ENCODE peak calls at places on chromosomes 5 and 9, in six cellular contexts. P, M, U, C, X and G are unnamed samples. For H3K36me3, the result is how much of the 10 kb centered on the place peaks cover.

GRCh38 chr5:145521523-145521922 is 313.6 kb downstream of the PRELID2 start:
- DNase-seq in C (no peak), P (no peak), M (no peak), U (no peak), X (no peak), G (no peak)

GRCh38 chr9:6498982-6499381 is 86.0 kb downstream of the UHRF2 start:
- DNase-seq in M (no peak), X (no peak), C (no peak), U (no peak), P (peak), G (no peak)

GRCh38 chr9:108444400-108445358 is 411.1 kb downstream of the ACTL7B start:
- DNase-seq in U (peak), M (peak), P (peak), C (no peak), X (no peak), G (peak)

GRCh38 chr5:117833666-117834065 is 1154.7 kb downstream of the DTWD2 start:
- DNase-seq in U (no peak), P (no peak), M (no peak), X (no peak), C (no peak), G (no peak)

GRCh38 chr9:90526386-90526785 is 116.2 kb downstream of the DIRAS2 start:
- DNase-seq in X (no peak), C (no peak), U (no peak), P (no peak), M (no peak), G (no peak)

GRCh38 chr5:138454121-138454520 is 11.2 kb upstream of the EGR1 start:
- DNase-seq in U (no peak), X (no peak), P (no peak), M (no peak), C (peak), G (no peak)

GRCh38 chr5:13252701-13253100 is 691.8 kb downstream of the DNAH5 start:
- DNase-seq in X (no peak), P (no peak), C (no peak), U (no peak), M (no peak), G (no peak)

GRCh38 chr5:123428521-123429220 is 5.5 kb upstream of the CEP120 start:
- DNase-seq in U (peak), P (no peak), M (no peak), X (no peak), C (no peak), G (no peak)

DNA sequence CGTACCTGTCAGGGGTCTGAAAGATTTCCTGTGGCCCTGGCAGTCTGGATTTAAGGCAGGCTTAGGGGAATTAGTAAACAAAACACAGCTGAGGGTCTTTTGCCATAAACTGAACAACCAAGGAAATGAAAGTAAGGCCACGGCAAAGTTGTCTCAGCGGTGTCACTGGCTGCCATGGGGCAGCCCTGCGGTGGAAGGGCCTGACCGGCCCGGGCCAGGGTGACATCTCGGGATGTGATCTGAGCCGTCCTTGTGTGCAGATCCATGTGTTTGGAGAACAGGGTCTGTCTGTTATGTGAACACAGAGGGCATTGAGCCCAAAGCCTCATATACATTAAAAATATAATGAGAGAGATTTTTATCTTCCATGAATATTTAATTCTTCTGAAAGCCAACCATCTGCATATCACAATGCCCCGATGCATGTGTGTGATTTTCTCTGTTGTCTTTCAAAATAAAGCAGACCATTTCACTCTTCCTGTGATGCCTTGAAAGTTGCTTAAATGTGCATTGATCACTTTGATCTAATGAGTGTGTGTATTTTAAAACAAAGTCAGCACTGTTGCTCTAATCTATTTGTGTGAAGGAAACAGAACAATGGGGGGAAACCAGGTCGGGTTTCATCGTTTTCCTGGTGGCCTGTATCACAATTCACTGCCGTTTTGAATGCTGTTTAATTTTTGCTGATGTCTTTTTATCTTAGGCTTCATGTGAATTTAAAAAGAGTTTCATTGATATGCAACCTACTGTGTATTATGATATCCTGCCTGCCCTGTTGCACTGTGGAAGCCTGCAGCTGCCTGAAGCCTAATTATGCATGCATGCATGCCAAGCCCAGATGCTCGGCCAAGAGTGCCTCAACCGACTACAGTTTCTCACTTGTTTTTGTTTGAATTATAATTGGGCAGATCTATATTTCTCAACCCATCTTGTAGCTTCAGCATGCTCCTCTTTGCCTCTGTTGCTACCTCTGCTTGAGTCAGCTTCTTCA is 307.8 kb downstream of the ZNF608 start:
- DNase-seq in C (no peak), M (no peak), U (no peak), X (no peak), P (no peak), G (no peak)
- H3K4me3 ChIP-seq in C (no peak), M (no peak), U (no peak), X (no peak), P (no peak), G (no peak)

DNA sequence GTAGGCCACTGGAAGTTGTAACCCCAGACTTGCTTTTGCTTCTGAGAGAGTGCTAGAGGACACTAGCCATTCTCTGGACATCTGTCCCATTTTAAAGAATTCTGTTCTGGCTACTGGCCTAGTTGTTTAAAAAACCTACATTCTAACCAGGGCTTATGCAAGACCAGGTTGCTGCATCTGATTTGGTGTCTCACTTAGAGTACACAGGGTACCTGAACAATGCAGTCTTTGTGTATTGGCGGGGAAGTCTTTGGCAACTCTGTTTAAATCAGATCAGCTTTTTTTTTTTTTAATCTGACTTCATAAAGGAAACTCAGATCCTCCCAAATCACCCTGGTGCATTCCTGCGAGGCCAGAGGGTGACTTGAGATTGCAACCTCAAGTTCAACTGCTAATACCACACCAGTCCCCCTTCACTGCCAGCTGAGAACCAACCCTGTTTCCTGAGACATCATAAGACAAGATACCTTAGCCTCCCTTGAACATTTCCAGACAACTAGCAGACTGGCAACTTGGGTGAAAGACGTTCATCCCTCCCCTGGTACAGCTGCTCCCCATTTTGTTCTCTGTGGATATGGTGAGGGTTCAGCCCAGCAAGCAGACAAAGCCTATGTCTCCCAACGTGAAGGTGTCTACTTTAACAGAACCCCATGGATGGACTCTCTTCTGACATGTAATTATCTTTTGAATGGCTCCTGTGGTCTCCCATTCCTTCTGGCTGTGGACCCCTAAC is 27.0 kb downstream of the SKP1 start:
- DNase-seq in M (no peak), C (peak), U (no peak), X (peak), P (peak), G (no peak)
- H3K36me3 ChIP-seq in M (under half), C (under half), U (under half), X (under half), P (under half), G (half or more)

DNA sequence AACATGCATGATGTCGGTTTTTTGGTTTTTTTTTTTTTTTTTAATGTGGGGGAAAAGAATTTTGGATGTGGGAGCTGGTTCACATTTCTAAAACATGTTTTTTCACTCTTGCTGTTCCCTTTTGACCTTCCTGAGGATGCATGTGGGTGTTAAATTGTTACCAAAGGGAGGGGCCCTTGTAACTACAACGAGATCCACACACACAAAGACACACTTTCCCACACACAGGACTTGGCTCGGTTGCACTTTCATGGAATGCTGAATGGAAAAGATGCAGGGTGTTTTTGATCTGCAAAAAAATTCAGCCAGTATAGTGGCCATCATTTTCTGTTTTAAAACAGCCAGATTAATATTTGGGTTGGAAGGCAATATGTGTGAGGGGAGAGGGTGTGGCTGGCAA is 577.0 kb downstream of the EBF1 start:
- DNase-seq in C (no peak), U (no peak), P (no peak), M (peak), X (no peak), G (no peak)
- H3K4me3 ChIP-seq in C (no peak), U (no peak), P (no peak), M (no peak), X (no peak), G (no peak)

DNA sequence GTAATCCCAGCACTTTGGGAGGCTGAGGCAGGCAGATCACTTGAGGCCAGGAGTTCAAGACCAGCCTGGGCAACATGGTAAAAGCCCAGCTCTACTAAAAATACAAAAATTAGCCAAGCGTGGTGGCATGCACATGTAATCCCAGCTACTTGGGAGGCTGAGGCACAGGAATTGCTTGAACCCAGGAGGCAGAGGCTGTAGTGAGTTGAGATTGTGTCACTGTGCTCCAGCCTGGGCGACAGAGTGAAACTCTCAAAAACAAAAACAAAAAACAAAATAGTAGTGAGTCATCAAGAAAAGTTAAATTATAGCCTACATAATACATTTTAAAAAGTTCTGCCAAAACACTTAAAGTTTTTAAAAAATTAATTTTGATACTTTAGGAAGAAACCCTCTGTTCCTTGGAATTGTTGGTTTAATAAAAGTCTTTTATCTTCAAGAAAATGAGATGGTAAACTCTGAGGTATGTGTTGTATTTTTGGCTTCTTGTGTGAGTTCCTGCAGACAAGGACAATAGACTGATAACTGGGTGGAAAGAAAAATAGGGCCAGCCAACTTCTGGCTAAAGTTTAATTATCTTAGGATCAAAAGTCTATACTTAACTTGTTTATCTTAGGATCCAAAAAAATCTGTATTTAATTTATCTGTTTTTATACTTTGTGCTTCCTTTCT is 9.3 kb downstream of the RUSC2 start:
- DNase-seq in P (no peak), C (no peak), M (no peak), X (no peak), U (no peak), G (no peak)
- H3K36me3 ChIP-seq in P (under half), C (under half), M (under half), X (under half), U (under half), G (under half)

GRCh38 chr5:95078868-95079267 is 206.0 kb downstream of the MCTP1 start:
- DNase-seq in U (no peak), M (no peak), P (no peak), X (no peak), C (no peak), G (no peak)
- H3K4me3 ChIP-seq in U (no peak), M (no peak), P (no peak), X (no peak), C (peak), G (no peak)